ENCODE peak calls at places on chromosome 16, in six cellular contexts. L is SK-N-SH, P is adrenal gland, D is HT1080, M is NCI-H460, Y is choroid plexus epithelial cell. Q is an unnamed sample.

GRCh38 chr16:1902547-1903219 is 15.5 kb downstream of the HS3ST6 start:
- DNase-seq in L (peak; percentile 48), P (no peak), D (no peak), M (no peak), Y (no peak), Q (no peak)

GRCh38 chr16:87384162-87384999 is 805 bp upstream of the FBXO31 start:
- DNase-seq in L (peak; percentile 82), P (no peak), D (no peak), M (no peak), Y (no peak), Q (no peak)

GRCh38 chr16:89307421-89307805 is 89.9 kb downstream of the ZNF778 start:
- DNase-seq in L (no peak), P (no peak), D (no peak), M (no peak), Y (no peak), Q (no peak)

GRCh38 chr16:66223176-66223780 is 143.2 kb upstream of the CDH5 start:
- DNase-seq in L (no peak), P (no peak), D (no peak), M (no peak), Y (peak; percentile 60), Q (peak; percentile 28)

GRCh38 chr16:57721765-57722499 is 13.6 kb upstream of the KATNB1 start:
- DNase-seq in L (peak; percentile 44), P (no peak), D (no peak), M (no peak), Y (no peak), Q (no peak)

GRCh38 chr16:70331588-70332358 is 14.9 kb upstream of the DDX19A start:
- DNase-seq in L (no peak), P (no peak), D (no peak), M (no peak), Y (peak; percentile 20), Q (no peak)

GRCh38 chr16:14473488-14473887 is 156.6 kb downstream of the PARN start:
- DNase-seq in L (no peak), P (no peak), D (no peak), M (no peak), Y (no peak), Q (no peak)

GRCh38 chr16:74019608-74020007 is 277.0 kb upstream of the PSMD7 start:
- DNase-seq in L (no peak), P (no peak), D (no peak), M (no peak), Y (no peak), Q (no peak)

GRCh38 chr16:50901062-50901461 is 159.2 kb downstream of the CYLD start:
- DNase-seq in L (no peak), P (no peak), D (no peak), M (no peak), Y (no peak), Q (no peak)

GRCh38 chr16:60203525-60204124 is 1469.5 kb upstream of the GOT2 start:
- DNase-seq in L (peak; percentile 2), P (no peak), D (peak; percentile 4), M (peak; percentile 33), Y (peak; percentile 47), Q (no peak)

Q was measured in bronchial epithelial cell.